ENCODE peak calls at places on chromosomes 12 and 14, in four cellular contexts. V, B, A and L are unnamed samples.

GRCh38 chr14:70358631-70359030 is 852 bp downstream of the COX16 start:
- DNase-seq in V (no peak), B (peak), A (no peak), L (no peak)

GRCh38 chr12:2417761-2418160 is 365.0 kb downstream of the CACNA1C start:
- DNase-seq in V (no peak), B (no peak), A (no peak), L (no peak)

GRCh38 chr12:27237790-27238771 is 6.0 kb upstream of the STK38L start:
- DNase-seq in V (peak), B (peak), A (no peak), L (no peak)

GRCh38 chr14:52906141-52906601 is 44.7 kb downstream of the FERMT2 start:
- DNase-seq in V (no peak), B (peak), A (no peak), L (no peak)

GRCh38 chr12:83979785-83980184 is 932.8 kb downstream of the SLC6A15 start:
- DNase-seq in V (no peak), B (peak), A (no peak), L (no peak)

GRCh38 chr12:98369601-98370000 is 145.8 kb upstream of the TMPO start:
- DNase-seq in V (no peak), B (no peak), A (no peak), L (no peak)

GRCh38 chr12:132783917-132784531 is 22.4 kb upstream of the ANKLE2 start:
- DNase-seq in V (no peak), B (no peak), A (no peak), L (no peak)

GRCh38 chr12:93122089-93122488 is 193.0 kb upstream of the EEA1 start:
- DNase-seq in V (no peak), B (peak), A (no peak), L (no peak)

GRCh38 chr12:132444957-132445883 is 44.7 kb upstream of the FBRSL1 start:
- DNase-seq in V (peak), B (no peak), A (peak), L (peak)

GRCh38 chr14:34059925-34060746 is 109.3 kb upstream of the EGLN3 start:
- DNase-seq in V (peak), B (peak), A (peak), L (peak)

GRCh38 chr12:87848248-87848868 is 180.8 kb downstream of the C12orf50 start:
- DNase-seq in V (peak), B (peak), A (no peak), L (no peak)

GRCh38 chr12:117456076-117456475 is 94.7 kb upstream of the NOS1 start:
- DNase-seq in V (no peak), B (no peak), A (no peak), L (no peak)

GRCh38 chr14:94144765-94145164 is 15.4 kb upstream of the IFI27L2 start:
- DNase-seq in V (no peak), B (no peak), A (no peak), L (no peak)

GRCh38 chr12:76035045-76035444 is 3.5 kb upstream of the PHLDA1 start:
- DNase-seq in V (no peak), B (no peak), A (no peak), L (no peak)